ENCODE peak calls at places on chromosome 5, in nine cellular contexts. I is NCI-H446, X is midbrain, L is activated gamma-delta T cell treated with Interleukin-2 at 50 U/mL for 16 hours, Q is neural progenitor cell, J is retinal pigment epithelial cell, T is fibroblast of the aortic adventitia, W is hypothalamus, C is NCI-H1092. V is an unnamed sample.

GRCh38 chr5:129904102-129904666 is at the start of gene CHSY3:
- DNase-seq in I (peak), X (peak), L (no peak), Q (peak), J (no peak), T (peak), W (peak), C (no peak), V (peak)

GRCh38 chr5:143401846-143402463 is 1.5 kb downstream of the NR3C1 start:
- DNase-seq in I (no peak), X (peak), L (no peak), Q (no peak), J (no peak), T (peak), W (no peak), C (no peak), V (no peak)

GRCh38 chr5:109126481-109126880 is 283.3 kb downstream of the PJA2 start:
- DNase-seq in I (no peak), X (no peak), L (no peak), Q (no peak), J (no peak), T (no peak), W (no peak), C (no peak), V (no peak)

GRCh38 chr5:136212252-136212721 is 19.3 kb upstream of the SMIM32 start:
- DNase-seq in I (peak), X (peak), L (peak), Q (peak), J (no peak), T (peak), W (peak), C (peak), V (peak)

GRCh38 chr5:111984044-111984443 is 227.1 kb upstream of the NREP start:
- DNase-seq in I (no peak), X (no peak), L (no peak), Q (no peak), J (no peak), T (peak), W (no peak), C (no peak), V (peak)

GRCh38 chr5:4725594-4725993 is 414.5 kb upstream of the ADAMTS16 start:
- DNase-seq in I (no peak), X (no peak), L (no peak), Q (no peak), J (no peak), T (no peak), W (no peak), C (no peak), V (no peak)

GRCh38 chr5:64836190-64836750 is 67.5 kb downstream of the CWC27 start:
- DNase-seq in I (no peak), X (no peak), L (no peak), Q (no peak), J (no peak), T (peak), W (no peak), C (no peak), V (peak)

GRCh38 chr5:137304227-137304874 is 194.8 kb downstream of the SPOCK1 start:
- DNase-seq in I (peak), X (no peak), L (no peak), Q (no peak), J (no peak), T (no peak), W (no peak), C (peak), V (no peak)

GRCh38 chr5:64700765-64701164 is 10.5 kb downstream of the SHISAL2B start:
- DNase-seq in I (no peak), X (no peak), L (no peak), Q (no peak), J (no peak), T (no peak), W (no peak), C (no peak), V (no peak)

GRCh38 chr5:88884435-88884877 is 1.5 kb upstream of the MEF2C start:
- DNase-seq in I (no peak), X (no peak), L (no peak), Q (no peak), J (no peak), T (peak), W (no peak), C (no peak), V (peak)

GRCh38 chr5:156147251-156147947 is 179.6 kb upstream of the SGCD start:
- DNase-seq in I (no peak), X (no peak), L (no peak), Q (no peak), J (no peak), T (no peak), W (no peak), C (no peak), V (peak)

GRCh38 chr5:16888694-16889124 is 47.4 kb downstream of the MYO10 start:
- DNase-seq in I (peak), X (no peak), L (no peak), Q (no peak), J (no peak), T (peak), W (no peak), C (no peak), V (peak)

GRCh38 chr5:176578391-176578808 is 29.3 kb downstream of the CDHR2 start:
- DNase-seq in I (no peak), X (no peak), L (peak), Q (peak), J (peak), T (peak), W (no peak), C (no peak), V (peak)

GRCh38 chr5:81986126-81986525 is 14.3 kb downstream of the ATG10 start:
- DNase-seq in I (no peak), X (no peak), L (no peak), Q (no peak), J (no peak), T (no peak), W (no peak), C (no peak), V (no peak)

GRCh38 chr5:132628814-132629213 is 29.2 kb upstream of the IL13 start:
- DNase-seq in I (no peak), X (no peak), L (no peak), Q (no peak), J (no peak), T (no peak), W (no peak), C (no peak), V (no peak)

GRCh38 chr5:66807743-66808142 is 211.6 kb downstream of the MAST4 start:
- DNase-seq in I (no peak), X (peak), L (no peak), Q (peak), J (peak), T (peak), W (no peak), C (peak), V (peak)

GRCh38 chr5:113232667-113233066 is 202.1 kb downstream of the TSSK1B start:
- DNase-seq in I (peak), X (peak), L (no peak), Q (no peak), J (no peak), T (peak), W (no peak), C (no peak), V (no peak)

GRCh38 chr5:132498152-132498551 is 7.6 kb upstream of the IRF1 start:
- DNase-seq in I (no peak), X (no peak), L (no peak), Q (no peak), J (no peak), T (peak), W (no peak), C (no peak), V (peak)

GRCh38 chr5:65157906-65158603 is 323.7 kb downstream of the ADAMTS6 start:
- DNase-seq in I (no peak), X (no peak), L (no peak), Q (no peak), J (no peak), T (no peak), W (no peak), C (no peak), V (no peak)

GRCh38 chr5:178227929-178228328 is 4.7 kb downstream of the PHYKPL start:
- DNase-seq in I (no peak), X (no peak), L (no peak), Q (no peak), J (no peak), T (no peak), W (no peak), C (no peak), V (no peak)

GRCh38 chr5:83785176-83785668 is 64.6 kb upstream of the HAPLN1 start:
- DNase-seq in I (no peak), X (no peak), L (no peak), Q (peak), J (no peak), T (no peak), W (no peak), C (no peak), V (no peak)

GRCh38 chr5:156686816-156687215 is 163.3 kb upstream of the PPP1R2B start:
- DNase-seq in I (no peak), X (no peak), L (no peak), Q (no peak), J (no peak), T (no peak), W (no peak), C (no peak), V (no peak)

GRCh38 chr5:152688561-152689274 is 283.6 kb upstream of the NMUR2 start:
- DNase-seq in I (peak), X (no peak), L (no peak), Q (no peak), J (peak), T (peak), W (no peak), C (no peak), V (peak)

GRCh38 chr5:171975262-171975876 is 31.1 kb downstream of the FBXW11 start:
- DNase-seq in I (no peak), X (no peak), L (no peak), Q (no peak), J (no peak), T (peak), W (no peak), C (no peak), V (peak)

GRCh38 chr5:68251804-68252648 is 36.5 kb downstream of the PIK3R1 start:
- DNase-seq in I (peak), X (peak), L (no peak), Q (no peak), J (no peak), T (peak), W (no peak), C (no peak), V (peak)

GRCh38 chr5:141604318-141604717 is 14.5 kb downstream of the DIAPH1 start:
- DNase-seq in I (no peak), X (no peak), L (no peak), Q (peak), J (peak), T (peak), W (no peak), C (no peak), V (peak)

GRCh38 chr5:149930060-149930753 is 14.4 kb downstream of the PDE6A start:
- DNase-seq in I (peak), X (no peak), L (no peak), Q (no peak), J (no peak), T (peak), W (no peak), C (no peak), V (peak)

GRCh38 chr5:24161559-24161958 is 483.2 kb downstream of the CDH10 start:
- DNase-seq in I (no peak), X (no peak), L (no peak), Q (no peak), J (no peak), T (no peak), W (no peak), C (no peak), V (no peak)

GRCh38 chr5:135220394-135221186 is 178.4 kb downstream of the MACROH2A1 start:
- DNase-seq in I (no peak), X (no peak), L (no peak), Q (no peak), J (no peak), T (no peak), W (no peak), C (no peak), V (no peak)

GRCh38 chr5:551406-551805 is 27.2 kb upstream of the SLC9A3 start:
- DNase-seq in I (no peak), X (no peak), L (no peak), Q (no peak), J (no peak), T (no peak), W (no peak), C (no peak), V (no peak)

GRCh38 chr5:173201636-173202265 is 33.3 kb downstream of the NKX2-5 start:
- DNase-seq in I (no peak), X (no peak), L (no peak), Q (no peak), J (peak), T (peak), W (no peak), C (no peak), V (peak)

GRCh38 chr5:43773032-43773830 is 170.3 kb downstream of the NNT start:
- DNase-seq in I (peak), X (no peak), L (no peak), Q (no peak), J (peak), T (peak), W (no peak), C (no peak), V (peak)

GRCh38 chr5:136979131-136979530 is 520.0 kb downstream of the SPOCK1 start:
- DNase-seq in I (no peak), X (no peak), L (no peak), Q (no peak), J (no peak), T (no peak), W (no peak), C (no peak), V (peak)

GRCh38 chr5:170623576-170624181 is 119.9 kb downstream of the KCNIP1 start:
- DNase-seq in I (peak), X (peak), L (no peak), Q (peak), J (no peak), T (peak), W (peak), C (peak), V (peak)

GRCh38 chr5:77032635-77033034 is 2.4 kb downstream of the AGGF1 start:
- DNase-seq in I (no peak), X (no peak), L (no peak), Q (no peak), J (no peak), T (no peak), W (no peak), C (no peak), V (no peak)

GRCh38 chr5:40717281-40717680 is 37.6 kb downstream of the PTGER4 start:
- DNase-seq in I (no peak), X (no peak), L (no peak), Q (no peak), J (no peak), T (peak), W (no peak), C (no peak), V (peak)

GRCh38 chr5:151671979-151672378 is 14.7 kb downstream of the SPARC start:
- DNase-seq in I (no peak), X (no peak), L (no peak), Q (no peak), J (no peak), T (peak), W (no peak), C (no peak), V (peak)

GRCh38 chr5:5293029-5293428 is 129.4 kb upstream of the ICE1 start:
- DNase-seq in I (no peak), X (no peak), L (no peak), Q (no peak), J (no peak), T (no peak), W (no peak), C (no peak), V (no peak)